ENCODE peak calls at places on chromosome 11, in eight cellular contexts. Y is AG08396; J is NCI-H1417; Z is mesenteric fat pad; N is fibroblast of mammary gland; G is HepG2; L is kidney tubule cell; H is CD8-positive, alpha-beta memory T cell. M is an unnamed sample.

GRCh38 chr11:93605638-93606037 is 55.8 kb upstream of the CEP295 start:
- DNase-seq in Z (no peak), L (no peak), Y (no peak), G (no peak), H (no peak), N (no peak), J (no peak), M (no peak)

GRCh38 chr11:66727883-66728759 is 895 bp downstream of the SPTBN2 start:
- DNase-seq in J (peak), Y (no peak), G (no peak), H (no peak), Z (peak), L (no peak), N (no peak), M (no peak)

GRCh38 chr11:110430267-110431211 is 791 bp downstream of the FDX1 start:
- DNase-seq in G (peak), N (peak), H (no peak), Y (peak), Z (no peak), L (peak), J (peak), M (no peak)

GRCh38 chr11:16511109-16511806 is 154.9 kb upstream of the SOX6 start:
- DNase-seq in L (peak), G (no peak), H (no peak), Z (no peak), N (peak), J (no peak), Y (peak), M (no peak)

GRCh38 chr11:121721961-121722360 is 269.2 kb upstream of the SORL1-AS1 start:
- DNase-seq in H (no peak), Z (no peak), N (peak), G (no peak), Y (no peak), L (no peak), J (peak), M (no peak)

GRCh38 chr11:110793556-110793955 is 81.3 kb upstream of the ARHGAP20 start:
- DNase-seq in H (no peak), N (no peak), L (no peak), Y (no peak), Z (no peak), J (no peak), G (no peak), M (no peak)

GRCh38 chr11:61532136-61533038 is 23.8 kb downstream of the LRRC10B start:
- DNase-seq in Z (no peak), G (peak), J (peak), L (peak), H (peak), Y (peak), N (peak), M (peak)

GRCh38 chr11:92886243-92886905 is 83.1 kb upstream of the MTNR1B start:
- DNase-seq in H (no peak), L (peak), Z (no peak), J (peak), Y (peak), N (peak), G (peak), M (no peak)

GRCh38 chr11:66119348-66120133 is 49.5 kb downstream of the PACS1 start:
- DNase-seq in J (no peak), Z (no peak), N (peak), G (peak), Y (no peak), L (peak), H (no peak), M (no peak)

GRCh38 chr11:128692750-128693578 is 908 bp upstream of the FLI1 start:
- DNase-seq in L (no peak), J (peak), Z (peak), Y (peak), G (no peak), H (no peak), N (peak), M (no peak)

GRCh38 chr11:14384338-14384737 is 25.4 kb upstream of the RRAS2 start:
- DNase-seq in Y (peak), G (no peak), Z (no peak), J (no peak), H (no peak), L (no peak), N (peak), M (no peak)

GRCh38 chr11:129785383-129786111 is 30.1 kb upstream of the TMEM45B start:
- DNase-seq in H (no peak), G (peak), Y (no peak), L (peak), N (peak), J (peak), Z (no peak), M (no peak)

GRCh38 chr11:85805387-85805786 is 5.6 kb downstream of the SYTL2 start:
- DNase-seq in J (no peak), G (no peak), H (no peak), N (no peak), L (no peak), Y (no peak), Z (no peak), M (no peak)

GRCh38 chr11:114159320-114159719 is 99.8 kb downstream of the ZBTB16 start:
- DNase-seq in H (no peak), N (peak), Z (no peak), L (peak), J (peak), G (no peak), Y (no peak), M (no peak)

GRCh38 chr11:96741068-96741467 is 351.3 kb downstream of the JRKL start:
- DNase-seq in L (no peak), Y (peak), G (no peak), J (no peak), Z (no peak), H (no peak), N (peak), M (no peak)

GRCh38 chr11:119942021-119942420 is 195.9 kb downstream of the TRIM29 start:
- DNase-seq in G (no peak), Z (no peak), L (no peak), J (no peak), N (no peak), Y (no peak), H (no peak), M (no peak)

GRCh38 chr11:113994077-113994954 is 19.4 kb downstream of the HTR3A start:
- DNase-seq in G (no peak), Y (peak), L (no peak), H (peak), J (peak), N (no peak), Z (no peak), M (peak)

GRCh38 chr11:9600651-9601040 is 27.2 kb downstream of the WEE1 start:
- DNase-seq in J (no peak), H (no peak), Y (no peak), L (peak), N (no peak), Z (no peak), G (no peak), M (no peak)

GRCh38 chr11:48880021-48880441 is 103.7 kb downstream of the TRIM51G start:
- DNase-seq in H (no peak), N (no peak), G (no peak), Y (no peak), L (no peak), J (no peak), Z (peak), M (no peak)

GRCh38 chr11:41031571-41032060 is 427.8 kb downstream of the LRRC4C start:
- DNase-seq in Z (no peak), Y (no peak), L (no peak), N (no peak), G (no peak), H (no peak), J (no peak), M (no peak)

GRCh38 chr11:77633856-77634425 is 3.7 kb downstream of the CLNS1A start:
- DNase-seq in G (no peak), Z (no peak), J (no peak), Y (no peak), N (no peak), H (no peak), L (no peak), M (no peak)

GRCh38 chr11:47399860-47400812 is 8.3 kb upstream of the SLC39A13 start:
- DNase-seq in N (no peak), L (no peak), J (peak), G (no peak), Y (peak), H (peak), Z (no peak), M (peak)

GRCh38 chr11:77130763-77131513 is 2.9 kb downstream of the MYO7A start:
- DNase-seq in H (no peak), Y (peak), J (no peak), Z (no peak), N (peak), L (peak), G (peak), M (no peak)

GRCh38 chr11:2792376-2793250 is 92.8 kb upstream of the KCNQ1OT1 start:
- DNase-seq in L (peak), Y (no peak), Z (no peak), J (no peak), G (no peak), H (no peak), N (no peak), M (no peak)

GRCh38 chr11:113304916-113305315 is 9.5 kb upstream of the TTC12 start:
- DNase-seq in L (no peak), J (no peak), G (no peak), H (no peak), N (no peak), Z (no peak), Y (no peak), M (no peak)

GRCh38 chr11:83836883-83837654 is 550.9 kb upstream of the CCDC90B start:
- DNase-seq in Z (no peak), J (peak), Y (peak), L (peak), H (no peak), N (peak), G (peak), M (no peak)

GRCh38 chr11:57574061-57574460 is 6.6 kb upstream of the UBE2L6 start:
- DNase-seq in J (no peak), N (no peak), H (no peak), G (no peak), Z (no peak), L (no peak), Y (no peak), M (no peak)

GRCh38 chr11:122772945-122773344 is 65.4 kb upstream of the CRTAM start:
- DNase-seq in N (peak), Z (no peak), J (no peak), Y (peak), G (no peak), H (no peak), L (no peak), M (no peak)

GRCh38 chr11:103395612-103396011 is 286.4 kb downstream of the DYNC2H1 start:
- DNase-seq in G (peak), L (peak), N (peak), J (no peak), Y (peak), H (no peak), Z (no peak), M (no peak)

GRCh38 chr11:117909611-117910382 is 19.4 kb downstream of the TMPRSS13 start:
- DNase-seq in H (no peak), G (no peak), Y (no peak), L (no peak), Z (peak), J (no peak), N (no peak), M (no peak)

GRCh38 chr11:18578975-18579598 is 9.4 kb downstream of the UEVLD start:
- DNase-seq in G (peak), L (peak), H (no peak), Z (no peak), J (no peak), N (no peak), Y (no peak), M (no peak)

GRCh38 chr11:119251114-119251513 is 45.0 kb downstream of the CBL start:
- DNase-seq in H (no peak), N (no peak), Y (no peak), Z (no peak), L (no peak), J (no peak), G (no peak), M (no peak)

GRCh38 chr11:57180141-57180561 is 1.6 kb upstream of the LRRC55 start:
- DNase-seq in L (no peak), Z (no peak), G (no peak), Y (no peak), N (no peak), J (peak), H (no peak), M (no peak)

GRCh38 chr11:112963368-112963955 is 2.2 kb downstream of the NCAM1 start:
- DNase-seq in Y (no peak), G (no peak), H (no peak), L (no peak), Z (no peak), N (no peak), J (peak), M (no peak)